ENCODE peak calls at places on chromosomes 11 and 22, in nine cellular contexts. A is CD8-positive, alpha-beta memory T cell; K is thoracic aorta; O is PC-3; I is tibial artery; X is body of pancreas; T is cardiac muscle cell; N is adrenal gland; Q is heart left ventricle. V is an unnamed sample. For H3K9me3, the result is how much of the 10 kb centered on the place peaks cover.

GRCh38 chr22:41862530-41863266 is 29.8 kb downstream of the SREBF2 start:
- DNase-seq in N (no peak), X (no peak), I (no peak), Q (no peak), A (no peak), K (no peak), O (no peak), T (no peak), V (no peak)

GRCh38 chr11:83124631-83125424 is 32.1 kb upstream of the PCF11 start:
- DNase-seq in I (no peak), O (no peak), X (no peak), Q (no peak), A (no peak), N (no peak), T (no peak), K (no peak), V (no peak)

GRCh38 chr11:64263947-64264317 is 12.6 kb downstream of the PLCB3 start:
- DNase-seq in K (no peak), T (no peak), A (no peak), O (no peak), X (no peak), N (no peak), Q (no peak), I (no peak), V (no peak)

GRCh38 chr22:31082606-31083376 is 1.7 kb downstream of the SMTN start:
- DNase-seq in N (peak), Q (peak), I (peak), K (no peak), T (peak), A (peak), O (peak), X (peak), V (no peak)

GRCh38 chr11:72709478-72710238 is 35.4 kb upstream of the PDE2A start:
- DNase-seq in K (no peak), T (no peak), Q (no peak), N (no peak), A (no peak), O (no peak), I (no peak), X (no peak), V (no peak)

GRCh38 chr11:83063073-83063754 is 8.5 kb downstream of the RAB30 start:
- DNase-seq in X (no peak), I (no peak), N (peak), K (no peak), A (no peak), Q (no peak), O (peak), T (peak), V (peak)

GRCh38 chr11:12133539-12134238 is 23.3 kb downstream of the MICAL2 start:
- DNase-seq in T (no peak), O (no peak), N (no peak), X (no peak), Q (no peak), K (no peak), A (no peak), I (no peak), V (peak)

GRCh38 chr22:46638601-46639431 is 18.6 kb downstream of the GRAMD4 start:
- DNase-seq in A (no peak), X (peak), N (peak), I (no peak), O (no peak), Q (no peak), K (no peak), T (peak), V (peak)

GRCh38 chr22:27397948-27398330 is 403.6 kb downstream of the MN1 start:
- DNase-seq in O (no peak), Q (peak), I (peak), K (no peak), T (peak), N (peak), A (no peak), X (no peak), V (no peak)

GRCh38 chr11:6799402-6799801 is at the start of gene OR6A2:
- DNase-seq in I (no peak), Q (no peak), O (peak), K (no peak), X (no peak), N (no peak), T (no peak), A (no peak), V (no peak)

GRCh38 chr11:64924910-64925284 is 408 bp downstream of the PPP2R5B start:
- DNase-seq in T (no peak), K (no peak), I (no peak), A (no peak), Q (no peak), X (peak), O (no peak), N (no peak), V (no peak)

GRCh38 chr11:556857-557256 is 3.7 kb downstream of the LMNTD2 start:
- DNase-seq in K (no peak), T (no peak), A (no peak), O (no peak), I (no peak), X (no peak), N (no peak), Q (no peak), V (peak)

GRCh38 chr11:19557720-19558140 is 154.9 kb upstream of the NAV2 start:
- DNase-seq in A (peak), K (peak), I (peak), Q (peak), T (peak), N (peak), O (peak), X (peak), V (peak)

GRCh38 chr11:68269414-68270081 is 2.2 kb downstream of the C11orf24 start:
- DNase-seq in T (peak), A (no peak), X (no peak), I (no peak), K (no peak), Q (no peak), N (no peak), O (peak), V (no peak)

GRCh38 chr22:35465109-35465701 is 65.3 kb downstream of the MCM5 start:
- DNase-seq in Q (peak), X (no peak), T (no peak), I (no peak), O (no peak), N (no peak), A (no peak), K (no peak), V (no peak)

GRCh38 chr11:44309483-44310197 is at the start of gene ALX4:
- DNase-seq in I (no peak), X (no peak), T (peak), N (no peak), Q (no peak), A (no peak), K (no peak), O (peak), V (no peak)

GRCh38 chr11:69823641-69824285 is 4.5 kb upstream of the FGF3 start:
- DNase-seq in O (no peak), Q (no peak), X (no peak), I (no peak), A (no peak), N (no peak), K (no peak), T (no peak), V (no peak)

GRCh38 chr11:106998126-106998525 is 20.1 kb downstream of the GUCY1A2 start:
- DNase-seq in X (no peak), I (no peak), Q (no peak), A (no peak), T (peak), K (no peak), N (no peak), O (no peak), V (no peak)

GRCh38 chr11:45390407-45390806 is 104.3 kb upstream of the SYT13 start:
- DNase-seq in A (no peak), K (no peak), T (no peak), O (no peak), I (no peak), Q (no peak), N (no peak), X (no peak), V (no peak)

GRCh38 chr11:432501-433100 is 9.2 kb downstream of the ANO9 start:
- DNase-seq in X (no peak), N (no peak), K (no peak), O (no peak), Q (no peak), A (no peak), I (no peak), T (no peak), V (no peak)

GRCh38 chr22:19819911-19820879 is 34.5 kb downstream of the GNB1L start:
- DNase-seq in X (peak), K (no peak), A (no peak), I (peak), N (no peak), O (no peak), T (no peak), Q (peak), V (no peak)

GRCh38 chr11:2312232-2313042 is 10.6 kb downstream of the TSPAN32 start:
- DNase-seq in K (no peak), T (peak), O (peak), N (no peak), I (peak), Q (peak), X (peak), A (no peak), V (peak)

GRCh38 chr22:40582063-40582462 is 54.5 kb downstream of the MRTFA start:
- DNase-seq in O (no peak), X (no peak), N (no peak), Q (no peak), K (no peak), A (no peak), I (no peak), T (no peak), V (no peak)

GRCh38 chr22:46525681-46526483 is 11.5 kb downstream of the CELSR1 start:
- DNase-seq in O (peak), K (no peak), T (no peak), Q (no peak), I (no peak), N (no peak), A (no peak), X (no peak), V (no peak)

GRCh38 chr11:22713336-22713735 is 46.9 kb downstream of the GAS2 start:
- DNase-seq in T (no peak), A (no peak), I (no peak), N (no peak), Q (no peak), K (no peak), O (no peak), X (no peak), V (no peak)

GRCh38 chr11:22711212-22711770 is 44.9 kb downstream of the GAS2 start:
- DNase-seq in T (no peak), A (no peak), I (no peak), X (peak), Q (no peak), O (no peak), K (no peak), N (no peak), V (no peak)

GRCh38 chr11:22711880-22712279 is 45.5 kb downstream of the GAS2 start:
- DNase-seq in T (no peak), O (no peak), X (peak), A (no peak), N (no peak), Q (peak), K (no peak), I (no peak), V (no peak)

DNA sequence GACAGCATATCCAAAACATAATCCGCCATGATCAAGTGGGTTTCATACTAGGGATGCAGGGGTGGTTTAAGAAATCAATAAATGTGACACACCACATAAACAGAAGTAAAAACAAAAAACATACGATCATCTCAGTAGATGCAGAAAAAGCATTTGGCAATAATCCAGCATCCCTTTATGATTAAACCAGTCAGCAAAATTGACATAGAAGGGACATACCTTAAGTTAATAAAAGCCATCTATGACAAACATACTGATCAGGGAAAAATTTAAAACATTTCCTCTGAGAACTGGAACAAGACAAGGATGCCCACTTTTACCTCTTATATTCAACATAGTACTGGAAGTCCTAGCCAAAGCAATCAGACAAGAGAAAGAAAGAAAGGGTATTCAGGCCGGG is 49.6 kb downstream of the GAS2 start:
- DNase-seq in I (no peak), X (no peak), T (no peak), A (no peak), N (no peak), O (no peak), K (no peak), Q (no peak), V (no peak)
- H3K27ac ChIP-seq in I (no peak), X (no peak), T (no peak), A (no peak), N (no peak), O (no peak), K (no peak), Q (no peak), V (no peak)

DNA sequence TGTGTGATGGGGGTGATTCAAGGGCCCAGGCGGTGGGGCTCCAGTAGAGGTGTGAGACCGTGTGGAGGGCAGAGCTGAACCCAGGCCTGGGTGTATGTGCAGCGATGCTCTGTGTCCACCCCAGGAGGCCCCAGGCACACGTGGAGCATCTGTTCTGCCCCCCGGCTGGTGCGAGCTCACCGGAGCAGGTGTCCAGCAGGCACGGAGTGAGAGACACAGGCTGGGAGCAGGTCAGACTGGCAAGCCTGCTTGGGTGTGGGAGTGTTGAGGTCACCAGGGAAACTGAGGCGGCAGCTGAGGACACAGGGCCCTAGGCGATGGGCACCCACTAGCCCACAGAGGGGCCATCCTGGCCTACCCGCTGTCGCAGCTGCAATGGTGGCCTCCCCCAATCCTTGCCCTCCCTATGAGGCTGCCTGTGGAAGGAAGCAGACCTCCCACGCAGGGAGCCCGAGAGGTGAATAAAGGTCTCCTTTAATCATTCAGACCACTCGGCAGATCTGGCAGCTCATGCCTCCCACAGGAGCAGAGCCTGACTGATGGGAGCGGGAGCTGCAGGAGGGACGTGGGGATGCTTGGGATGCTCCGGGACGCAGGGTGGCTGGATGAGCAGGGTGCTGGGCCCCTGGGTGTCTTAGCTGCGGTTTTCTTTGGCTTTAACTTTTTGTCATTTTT is 1165.1 kb downstream of the BRD1 start:
- DNase-seq in K (no peak), Q (no peak), T (no peak), X (no peak), A (no peak), O (no peak), I (no peak), N (no peak), V (no peak)
- H3K9me3 ChIP-seq in K (under half), Q (under half), T (under half), X (under half), A (under half), O (under half), I (under half), N (under half), V (under half)

DNA sequence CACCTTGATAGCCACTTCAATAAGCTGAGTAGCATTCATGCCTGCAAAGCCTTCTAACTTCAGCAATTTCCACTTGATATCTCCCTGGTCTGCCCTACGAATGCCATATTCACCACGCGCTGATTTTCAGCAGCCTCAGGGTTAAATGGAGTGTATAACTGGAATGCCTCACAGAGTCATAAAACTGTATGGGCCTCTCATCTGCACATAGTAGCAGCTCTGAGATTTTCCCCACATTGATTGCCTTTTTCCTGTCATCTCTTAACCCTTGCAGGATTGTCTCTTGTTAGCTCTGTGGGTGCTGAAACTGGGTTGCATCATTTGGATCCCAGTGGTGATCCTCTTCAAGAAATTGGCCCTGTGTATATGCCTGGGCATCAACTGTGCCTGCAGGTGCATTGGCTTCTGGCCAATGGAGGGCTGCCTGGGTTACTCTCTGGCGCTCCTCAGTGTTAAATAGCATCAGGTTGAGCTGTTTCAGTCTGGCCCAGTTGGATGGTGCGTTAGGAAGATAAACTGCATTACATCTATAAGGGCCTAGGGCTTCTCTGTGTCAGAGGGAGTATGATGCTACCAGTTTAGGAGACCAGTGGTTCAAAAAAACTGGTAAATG is 17.4 kb upstream of the GLYATL1 start:
- DNase-seq in T (no peak), I (no peak), A (no peak), Q (no peak), K (no peak), O (no peak), X (no peak), N (no peak), V (no peak)
- H3K27ac ChIP-seq in T (no peak), I (no peak), A (no peak), Q (no peak), K (no peak), O (no peak), X (no peak), N (no peak), V (no peak)

GRCh38 chr22:49193348-49193747 is 634.3 kb downstream of the BRD1 start:
- DNase-seq in T (no peak), O (no peak), K (no peak), X (no peak), A (peak), I (no peak), N (no peak), Q (peak), V (no peak)

GRCh38 chr22:49192857-49193250 is 634.8 kb downstream of the BRD1 start:
- DNase-seq in N (no peak), O (no peak), K (no peak), I (no peak), X (no peak), Q (no peak), A (peak), T (no peak), V (no peak)

GRCh38 chr22:49190816-49191505 is 636.7 kb downstream of the BRD1 start:
- DNase-seq in X (no peak), A (peak), T (no peak), I (no peak), N (no peak), K (no peak), O (no peak), Q (no peak), V (no peak)

GRCh38 chr22:49191506-49191980 is 636.1 kb downstream of the BRD1 start:
- DNase-seq in N (no peak), T (no peak), I (no peak), X (no peak), Q (no peak), O (no peak), A (peak), K (no peak), V (no peak)

GRCh38 chr22:49192180-49192856 is 635.4 kb downstream of the BRD1 start:
- DNase-seq in X (peak), K (no peak), T (no peak), Q (peak), A (peak), I (no peak), O (no peak), N (peak), V (no peak)
- H3K9me3 ChIP-seq in X (under half), K (under half), T (under half), Q (under half), A (under half), I (under half), O (under half), N (under half), V (under half)